ENCODE peak calls at places on chromosomes 16 and 17, in ten cellular contexts. G, D, E, X, Y, U, M, V, H and S are unnamed samples.
A peak's percentile ranks its signal among the peaks of the same experiment; 100 is the strongest.

GRCh38 chr17:63785556-63785955 is 11.6 kb downstream of the DDX42 start:
- DNase-seq in G (peak; percentile 31), D (peak; percentile 90), E (no peak), X (no peak), Y (no peak), U (peak; percentile 82), M (no peak), V (no peak), H (peak; percentile 71), S (no peak)

GRCh38 chr17:31269178-31269577 is 27.9 kb downstream of the OMG start:
- DNase-seq in G (no peak), D (no peak), E (peak; percentile 7), X (no peak), Y (no peak), U (no peak), M (no peak), V (no peak), H (no peak), S (no peak)

GRCh38 chr17:79473111-79473835 is 137.6 kb downstream of the RBFOX3 start:
- DNase-seq in G (no peak), D (no peak), E (peak; percentile 69), X (no peak), Y (no peak), U (peak; percentile 28), M (no peak), V (no peak), H (peak; percentile 3), S (no peak)

GRCh38 chr17:73431401-73432205 is 119.8 kb upstream of the CDC42EP4 start:
- DNase-seq in G (no peak), D (no peak), E (no peak), X (no peak), Y (no peak), U (peak; percentile 46), M (no peak), V (no peak), H (no peak), S (no peak)

GRCh38 chr16:20409398-20410152 is at the start of gene ACSM5:
- DNase-seq in G (no peak), D (no peak), E (peak; percentile 37), X (no peak), Y (no peak), U (no peak), M (no peak), V (no peak), H (no peak), S (no peak)

GRCh38 chr17:2400474-2400866 is 390 bp downstream of the MNT start:
- DNase-seq in G (no peak), D (peak; percentile 54), E (peak; percentile 79), X (peak; percentile 55), Y (peak; percentile 90), U (peak; percentile 27), M (no peak), V (peak; percentile 65), H (no peak), S (peak; percentile 68)

GRCh38 chr16:54355251-54355650 is 68.7 kb upstream of the IRX3 start:
- DNase-seq in G (peak; percentile 61), D (peak; percentile 60), E (no peak), X (no peak), Y (no peak), U (no peak), M (no peak), V (peak; percentile 8), H (peak; percentile 92), S (no peak)

GRCh38 chr17:39834017-39834416 is 30.1 kb downstream of the IKZF3 start:
- DNase-seq in G (no peak), D (no peak), E (no peak), X (no peak), Y (no peak), U (no peak), M (no peak), V (no peak), H (no peak), S (no peak)

GRCh38 chr16:77502448-77502847 is 67.6 kb upstream of the ADAMTS18 start:
- DNase-seq in G (no peak), D (no peak), E (no peak), X (no peak), Y (no peak), U (no peak), M (no peak), V (no peak), H (no peak), S (no peak)

GRCh38 chr16:77496934-77497333 is 62.1 kb upstream of the ADAMTS18 start:
- DNase-seq in G (no peak), D (no peak), E (no peak), X (no peak), Y (no peak), U (no peak), M (no peak), V (no peak), H (peak; percentile 30), S (no peak)

GRCh38 chr16:77500286-77500598 is 65.4 kb upstream of the ADAMTS18 start:
- DNase-seq in G (no peak), D (no peak), E (no peak), X (no peak), Y (no peak), U (no peak), M (no peak), V (no peak), H (no peak), S (no peak)

GRCh38 chr16:77501260-77501659 is 66.4 kb upstream of the ADAMTS18 start:
- DNase-seq in G (no peak), D (no peak), E (no peak), X (no peak), Y (no peak), U (no peak), M (no peak), V (no peak), H (no peak), S (no peak)

GRCh38 chr16:77499373-77500285 is 64.8 kb upstream of the ADAMTS18 start:
- DNase-seq in G (peak; percentile 43), D (peak; percentile 6), E (peak; percentile 59), X (no peak), Y (no peak), U (peak; percentile 42), M (no peak), V (no peak), H (peak; percentile 61), S (no peak)
- TF ChIP-seq CTCF in G (no peak), D (no peak), E (no peak), X (no peak), Y (no peak), U (no peak), M (no peak), V (no peak), H (no peak), S (no peak)

GRCh38 chr17:61454095-61454931 is 2.1 kb downstream of the TBX4 start:
- DNase-seq in G (peak; percentile 45), D (no peak), E (no peak), X (no peak), Y (peak; percentile 69), U (no peak), M (no peak), V (no peak), H (no peak), S (no peak)

GRCh38 chr17:61450641-61451537 is 1.3 kb upstream of the TBX4 start:
- DNase-seq in G (no peak), D (no peak), E (no peak), X (no peak), Y (peak; percentile 52), U (no peak), M (no peak), V (no peak), H (no peak), S (no peak)

GRCh38 chr17:61453563-61453962 is 1.3 kb downstream of the TBX4 start:
- DNase-seq in G (peak; percentile 54), D (peak; percentile 28), E (no peak), X (no peak), Y (no peak), U (peak; percentile 26), M (no peak), V (no peak), H (peak; percentile 8), S (no peak)

GRCh38 chr17:61451538-61452300 is 503 bp upstream of the TBX4 start:
- DNase-seq in G (peak; percentile 46), D (no peak), E (no peak), X (no peak), Y (peak; percentile 74), U (no peak), M (no peak), V (no peak), H (no peak), S (no peak)

DNA sequence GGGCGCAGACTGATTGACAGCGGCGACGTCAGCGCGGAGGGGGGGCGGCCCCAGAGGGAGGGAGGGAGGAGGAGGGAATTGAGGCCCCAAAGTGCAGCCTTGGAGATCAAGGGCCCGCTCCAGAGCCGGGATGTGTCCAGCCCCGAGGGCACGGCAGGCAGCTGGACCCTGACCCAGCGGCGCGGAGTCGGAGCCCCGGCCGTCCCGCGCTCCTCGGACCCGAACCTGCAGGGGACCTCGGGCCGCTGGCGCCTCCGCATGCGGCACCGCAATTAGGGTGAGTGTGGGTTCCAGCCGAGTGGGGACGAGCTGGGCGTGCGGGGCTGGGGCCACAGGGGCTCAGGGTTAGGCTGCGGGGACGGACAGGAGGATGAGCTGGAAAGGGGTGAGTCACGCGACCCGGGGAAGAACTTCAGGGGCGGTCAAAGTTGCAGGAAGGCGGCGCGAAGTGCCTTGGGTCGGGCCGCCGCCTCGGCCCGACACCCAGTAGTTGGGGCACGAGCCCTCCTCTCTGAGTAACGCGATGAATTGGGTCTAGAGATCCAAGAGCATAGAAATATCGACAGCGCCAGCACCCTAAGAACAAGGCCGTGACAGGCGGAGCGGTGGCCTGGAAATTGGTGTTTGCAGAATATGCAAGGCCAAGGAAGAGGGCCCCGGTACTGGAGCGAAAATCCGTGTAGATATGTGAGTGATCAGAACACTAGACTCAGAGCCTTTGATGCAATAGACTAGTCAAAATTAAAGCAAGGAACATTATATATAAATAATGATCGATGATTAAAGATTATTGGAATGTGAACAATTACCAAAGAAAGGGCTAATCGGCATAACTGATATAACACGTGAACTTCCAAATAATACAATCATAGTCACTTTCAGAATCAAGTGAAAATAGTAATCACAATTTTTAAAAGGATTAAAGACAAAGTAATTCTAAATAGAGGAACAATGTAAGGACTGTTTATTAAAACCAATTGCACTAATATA is at the start of gene TBX4:
- DNase-seq in G (peak; percentile 63), D (no peak), E (peak; percentile 75), X (no peak), Y (peak; percentile 65), U (no peak), M (no peak), V (no peak), H (no peak), S (no peak)
- TF ChIP-seq EZH2 in G (no peak), D (peak; percentile 42), E (no peak), X (no peak), Y (peak; percentile 98), U (no peak), M (peak; percentile 79), V (no peak), H (peak; percentile 99), S (no peak)

DNA sequence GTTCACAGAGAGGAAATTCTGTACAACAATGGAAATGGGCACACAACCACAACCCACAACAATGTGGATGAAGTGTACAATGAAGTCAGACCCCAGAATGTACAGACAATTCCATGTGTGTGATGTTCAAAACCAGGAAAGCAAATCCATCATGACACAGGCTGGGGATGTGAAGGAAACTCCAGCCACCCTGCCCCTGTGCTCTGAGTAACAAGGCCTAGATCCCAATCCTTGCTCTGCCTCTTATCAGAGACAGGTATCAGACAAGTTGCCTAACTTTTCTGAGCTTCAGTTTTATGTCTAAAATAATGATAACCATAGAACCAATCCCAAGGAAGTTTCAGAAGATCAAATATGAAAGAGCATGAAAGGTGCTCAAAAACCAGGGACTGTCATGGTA is 1.8 kb upstream of the C16orf95 start:
- DNase-seq in G (no peak), D (no peak), E (no peak), X (no peak), Y (no peak), U (no peak), M (no peak), V (no peak), H (no peak), S (no peak)
- H3K4me2 ChIP-seq in G (no peak overlapping the region), D (peak overlapping the region; percentile 95), E (no peak overlapping the region), X (peak overlapping the region; percentile 94), Y (no peak overlapping the region), U (peak overlapping the region; percentile 98), M (peak overlapping the region; percentile 94), V (peak overlapping the region; percentile 95), H (peak overlapping the region; percentile 90), S (no peak overlapping the region)

GRCh38 chr16:89972244-89973234 is 24.0 kb downstream of the DEF8 start:
- DNase-seq in G (peak; percentile 89), D (peak; percentile 87), E (peak; percentile 98), X (peak; percentile 94), Y (peak; percentile 97), U (peak; percentile 87), M (no peak), V (peak; percentile 90), H (peak; percentile 56), S (peak; percentile 85)
- TF ChIP-seq CTCF in G (no peak), D (no peak), E (no peak), X (no peak), Y (peak; percentile 19), U (no peak), M (no peak), V (no peak), H (no peak), S (no peak)